ENCODE peak calls at places on chromosomes 6 and 20, in five cellular contexts. I is NCI-H2081, F is pancreas, O is HCEC 1CT, U is amniotic stem cell. A is an unnamed sample.
A peak's percentile ranks its signal among the peaks of the same experiment; 100 is the strongest.

GRCh38 chr6:14369717-14370116 is 252.1 kb downstream of the CD83 start:
- DNase-seq in U (no peak), I (no peak), O (no peak), F (no peak), A (no peak)

GRCh38 chr6:152167639-152168603 is 360.4 kb downstream of the ESR1 start:
- DNase-seq in I (no peak), F (no peak), U (no peak), O (no peak), A (no peak)

GRCh38 chr6:112289039-112289566 is 34.7 kb upstream of the LAMA4 start:
- DNase-seq in I (no peak), O (peak; percentile 68), F (peak; percentile 8), U (no peak), A (no peak)

GRCh38 chr6:28824793-28825731 is 98.7 kb downstream of the TRIM27 start:
- DNase-seq in U (no peak), I (no peak), O (no peak), F (no peak), A (no peak)

GRCh38 chr6:135379647-135380046 is 117.9 kb downstream of the AHI1 start:
- DNase-seq in U (no peak), O (no peak), I (no peak), F (no peak), A (no peak)

GRCh38 chr6:148345176-148345575 is 2.5 kb downstream of the SASH1 start:
- DNase-seq in U (no peak), F (no peak), I (no peak), O (no peak), A (no peak)

GRCh38 chr20:39039261-39039660 is 77.1 kb downstream of the DHX35 start:
- DNase-seq in I (no peak), U (no peak), O (no peak), F (no peak), A (no peak)

GRCh38 chr6:151306269-151306783 is 66.6 kb downstream of the AKAP12 start:
- DNase-seq in O (no peak), U (no peak), F (no peak), I (no peak), A (no peak)

GRCh38 chr6:45986746-45987274 is 28.9 kb downstream of the CLIC5 start:
- DNase-seq in I (no peak), O (no peak), F (no peak), U (no peak), A (no peak)

GRCh38 chr6:111524735-111525134 is 41.7 kb upstream of the REV3L start:
- DNase-seq in I (no peak), O (no peak), U (no peak), F (no peak), A (no peak)

GRCh38 chr6:16105874-16106273 is 23.0 kb upstream of the MYLIP start:
- DNase-seq in U (no peak), F (no peak), O (no peak), I (no peak), A (no peak)

GRCh38 chr6:24900917-24901697 is 34.7 kb downstream of the RIPOR2 start:
- DNase-seq in O (no peak), F (no peak), I (no peak), U (no peak), A (no peak)

GRCh38 chr20:25372584-25373336 is 17.9 kb downstream of the ABHD12 start:
- DNase-seq in F (no peak), U (peak; percentile 54), I (no peak), O (peak; percentile 98), A (no peak)

GRCh38 chr6:136501514-136501913 is 48.7 kb downstream of the MAP7 start:
- DNase-seq in U (no peak), O (no peak), F (no peak), I (no peak), A (no peak)

GRCh38 chr20:2751868-2752630 is 48.4 kb downstream of the CPXM1 start:
- DNase-seq in I (peak; percentile 14), O (no peak), F (no peak), U (no peak), A (no peak)

GRCh38 chr20:14820771-14821170 is 483.4 kb upstream of the FLRT3 start:
- DNase-seq in I (peak; percentile 51), O (no peak), F (no peak), U (no peak), A (no peak)

GRCh38 chr6:63573899-63574553 is 1.7 kb downstream of the LOC128125822 start:
- DNase-seq in F (peak; percentile 49), U (no peak), O (peak; percentile 53), I (peak; percentile 68), A (no peak)

GRCh38 chr6:12009904-12010634 is 2.0 kb upstream of the HIVEP1 start:
- DNase-seq in I (no peak), F (no peak), O (peak; percentile 52), U (no peak), A (no peak)

GRCh38 chr20:38557174-38557573 is 23.8 kb upstream of the ADIG start:
- DNase-seq in U (no peak), I (no peak), F (no peak), O (no peak), A (no peak)

GRCh38 chr20:46652699-46653098 is 1.4 kb upstream of the SLC13A3 start:
- DNase-seq in I (no peak), O (peak; percentile 6), U (no peak), F (no peak), A (no peak)

GRCh38 chr6:108581237-108581931 is 20.7 kb downstream of the FOXO3 start:
- DNase-seq in F (no peak), O (peak; percentile 78), I (no peak), U (peak; percentile 39), A (no peak)

GRCh38 chr6:34872332-34872731 is 15.5 kb downstream of the TAF11 start:
- DNase-seq in I (no peak), F (no peak), U (no peak), O (no peak), A (no peak)

A was measured in mesothelial cell of epicardium.